ENCODE peak calls at places on chromosomes 11 and 22, in seven cellular contexts. Z is tibial nerve, M is colonic mucosa, U is hepatocyte, G is glutamatergic neuron, A is fibroblast of lung, B is foreskin fibroblast. R is an unnamed sample.

GRCh38 chr11:41400124-41400523 is 59.3 kb downstream of the LRRC4C start:
- DNase-seq in Z (no peak), M (no peak), U (no peak), G (no peak), A (no peak), B (no peak), R (no peak)

GRCh38 chr11:46050065-46050464 is 71.2 kb downstream of the PHF21A start:
- DNase-seq in Z (no peak), M (no peak), U (peak; percentile 68), G (peak; percentile 16), A (peak; percentile 84), B (peak; percentile 89), R (peak; percentile 84)

GRCh38 chr11:31813242-31813960 is 2.3 kb upstream of the PAX6 start:
- DNase-seq in Z (no peak), M (no peak), U (no peak), G (no peak), A (no peak), B (no peak), R (no peak)

GRCh38 chr22:29056472-29056871 is 5.2 kb downstream of the C22orf31 start:
- DNase-seq in Z (no peak), M (no peak), U (no peak), G (no peak), A (no peak), B (no peak), R (no peak)

GRCh38 chr22:31136155-31136554 is 4.2 kb downstream of the PLA2G3 start:
- DNase-seq in Z (no peak), M (no peak), U (no peak), G (no peak), A (no peak), B (no peak), R (no peak)

GRCh38 chr22:19463491-19464469 is 15.2 kb downstream of the UFD1 start:
- DNase-seq in Z (peak; percentile 23), M (no peak), U (no peak), G (peak; percentile 86), A (no peak), B (peak; percentile 91), R (peak; percentile 93)

GRCh38 chr22:21808130-21808529 is 59.3 kb downstream of the MAPK1 start:
- DNase-seq in Z (no peak), M (no peak), U (no peak), G (no peak), A (no peak), B (no peak), R (no peak)

GRCh38 chr11:36454991-36455611 is 55.0 kb downstream of the TRAF6 start:
- DNase-seq in Z (no peak), M (no peak), U (no peak), G (no peak), A (no peak), B (no peak), R (no peak)

GRCh38 chr11:59427068-59427382 is 812 bp upstream of the OR5A2 start:
- DNase-seq in Z (no peak), M (no peak), U (no peak), G (no peak), A (no peak), B (no peak), R (no peak)

GRCh38 chr11:118321386-118322082 is 17.0 kb downstream of the CD3E start:
- DNase-seq in Z (no peak), M (peak; percentile 67), U (peak; percentile 51), G (no peak), A (no peak), B (no peak), R (no peak)

GRCh38 chr11:7597620-7598019 is 75.7 kb downstream of the CYB5R2 start:
- DNase-seq in Z (no peak), M (peak; percentile 89), U (peak; percentile 68), G (no peak), A (no peak), B (no peak), R (no peak)

GRCh38 chr11:103661991-103662390 is 374.4 kb upstream of the DDI1 start:
- DNase-seq in Z (no peak), M (no peak), U (no peak), G (no peak), A (no peak), B (no peak), R (no peak)

GRCh38 chr22:20268350-20269012 is 363 bp upstream of the RTN4R start:
- DNase-seq in Z (no peak), M (peak; percentile 65), U (peak; percentile 91), G (peak; percentile 84), A (peak; percentile 26), B (peak; percentile 80), R (no peak)

GRCh38 chr11:36391062-36391461 is 95.0 kb downstream of the PRR5L start:
- DNase-seq in Z (no peak), M (no peak), U (no peak), G (no peak), A (no peak), B (no peak), R (no peak)

GRCh38 chr11:76285397-76285796 is 79.1 kb upstream of the WNT11 start:
- DNase-seq in Z (no peak), M (no peak), U (no peak), G (no peak), A (no peak), B (no peak), R (no peak)

GRCh38 chr22:32044913-32045312 is 1.9 kb downstream of the SLC5A1 start:
- DNase-seq in Z (no peak), M (peak; percentile 86), U (peak; percentile 26), G (no peak), A (no peak), B (peak; percentile 6), R (no peak)

GRCh38 chr22:29112680-29113079 is 39.8 kb downstream of the KREMEN1 start:
- DNase-seq in Z (no peak), M (no peak), U (no peak), G (no peak), A (no peak), B (no peak), R (no peak)

GRCh38 chr11:123562166-123562565 is 92.3 kb downstream of the SCN3B start:
- DNase-seq in Z (no peak), M (no peak), U (no peak), G (no peak), A (no peak), B (no peak), R (no peak)

GRCh38 chr11:123560001-123560400 is 94.4 kb downstream of the SCN3B start:
- DNase-seq in Z (no peak), M (no peak), U (peak; percentile 51), G (peak; percentile 69), A (peak; percentile 46), B (peak; percentile 78), R (peak; percentile 81)

GRCh38 chr11:123558536-123559315 is 95.7 kb downstream of the SCN3B start:
- DNase-seq in Z (no peak), M (no peak), U (no peak), G (no peak), A (no peak), B (no peak), R (no peak)

GRCh38 chr11:123561046-123561781 is 93.2 kb downstream of the SCN3B start:
- DNase-seq in Z (no peak), M (no peak), U (peak; percentile 33), G (peak; percentile 80), A (no peak), B (peak; percentile 38), R (no peak)

GRCh38 chr11:123559418-123559817 is 95.0 kb downstream of the SCN3B start:
- DNase-seq in Z (no peak), M (no peak), U (no peak), G (no peak), A (peak; percentile 14), B (peak; percentile 53), R (peak; percentile 19)
- TF ChIP-seq CTCF in Z (no peak), M (no peak), U (no peak), G (peak; percentile 45), A (peak; percentile 15), B (peak; percentile 33), R (peak; percentile 60)

GRCh38 chr11:72548481-72548880 is 114.2 kb upstream of the CLPB start:
- DNase-seq in Z (no peak), M (no peak), U (no peak), G (no peak), A (no peak), B (no peak), R (no peak)

GRCh38 chr11:72556433-72556832 is 117.8 kb downstream of the PDE2A start:
- DNase-seq in Z (no peak), M (no peak), U (no peak), G (no peak), A (no peak), B (no peak), R (no peak)

GRCh38 chr11:72552399-72552910 is 118.1 kb upstream of the CLPB start:
- DNase-seq in Z (no peak), M (no peak), U (no peak), G (no peak), A (no peak), B (no peak), R (no peak)

GRCh38 chr11:72551571-72551970 is 117.2 kb upstream of the CLPB start:
- DNase-seq in Z (no peak), M (no peak), U (no peak), G (no peak), A (no peak), B (no peak), R (no peak)

DNA sequence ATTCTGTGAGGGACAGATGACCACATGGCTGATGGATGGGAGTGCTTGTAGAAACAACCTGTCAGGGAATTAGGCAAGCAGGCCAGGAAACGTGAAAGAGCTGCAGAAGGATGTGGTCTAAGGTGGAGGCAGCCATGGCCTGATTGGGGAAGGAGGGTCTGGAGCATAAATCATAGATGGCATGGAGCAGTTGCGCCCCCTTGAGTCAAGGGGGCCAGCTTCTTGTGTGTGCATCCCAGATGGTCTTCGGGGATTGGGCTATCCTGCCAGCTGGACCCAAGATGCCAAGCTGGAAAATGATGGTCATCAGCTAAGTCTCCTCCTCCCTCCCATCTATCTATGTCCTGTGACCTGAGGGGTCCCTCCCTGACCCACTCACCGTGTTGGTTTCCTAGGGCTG is 119.4 kb upstream of the CLPB start:
- DNase-seq in Z (no peak), M (no peak), U (no peak), G (no peak), A (no peak), B (no peak), R (no peak)
- TF ChIP-seq CTCF in Z (no peak), M (no peak), U (peak; percentile 6), G (no peak), A (no peak), B (no peak), R (peak; percentile 44)

DNA sequence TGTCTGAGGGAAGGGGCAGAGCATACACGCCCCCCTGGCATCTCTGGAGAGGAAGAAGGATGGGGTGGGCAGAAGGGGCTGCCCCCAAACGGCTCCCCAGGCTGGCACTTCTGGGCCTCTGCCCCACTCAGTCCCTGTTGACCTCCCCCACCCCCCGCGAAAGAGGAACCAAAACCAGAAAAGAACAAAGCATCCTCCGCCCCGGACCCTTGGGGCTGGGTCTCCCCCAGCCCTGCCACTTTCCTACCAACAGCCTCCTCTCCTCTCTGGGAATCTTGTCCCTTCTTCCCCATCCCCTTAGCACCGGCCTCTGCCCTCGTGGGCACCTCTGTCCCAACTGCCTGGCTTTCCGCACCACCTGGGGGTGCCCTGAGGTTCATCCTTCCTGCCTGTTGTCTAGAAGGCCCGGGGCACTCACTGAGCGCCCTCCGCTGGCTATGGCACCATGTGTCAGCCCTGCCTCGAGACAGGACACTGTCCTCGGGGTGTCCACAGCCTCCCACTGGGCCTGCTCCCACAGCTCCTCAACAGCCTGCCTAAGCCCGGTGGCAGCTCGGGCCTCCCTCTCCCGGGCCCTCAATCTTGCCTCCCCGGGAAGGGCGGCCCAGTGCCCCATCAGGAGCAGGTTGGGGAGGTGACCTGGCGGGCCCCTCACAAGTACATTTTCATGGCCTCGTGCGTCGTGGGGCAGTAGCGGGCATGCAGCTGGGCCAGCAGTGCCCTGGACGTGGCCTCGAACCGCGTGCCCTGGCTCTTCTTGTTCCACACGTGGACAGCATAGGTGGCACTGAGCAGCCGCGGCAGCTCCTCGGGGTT is 28.2 kb downstream of the A4GALT start:
- DNase-seq in Z (no peak), M (no peak), U (no peak), G (no peak), A (no peak), B (no peak), R (no peak)
- TF ChIP-seq CTCF in Z (no peak), M (no peak), U (no peak), G (no peak), A (no peak), B (no peak), R (peak; percentile 31)

GRCh38 chr11:1838077-1838425 is 730 bp upstream of the TNNI2 start:
- DNase-seq in Z (no peak), M (no peak), U (no peak), G (peak; percentile 17), A (no peak), B (no peak), R (no peak)
- TF ChIP-seq CTCF in Z (no peak), M (no peak), U (no peak), G (peak; percentile 32), A (no peak), B (no peak), R (peak; percentile 40)

R was measured in HFFc6.